ENCODE peak calls at places on chromosomes 11 and 22, in nine cellular contexts. Z is mesendoderm, E is AML-193, K is T-helper 9 cell, Y is fibroblast of lung, N is NCI-H82, G is SW 1271, H is RPMI8226, X is amygdala. T is an unnamed sample.

GRCh38 chr11:74037309-74037708 is 28.4 kb upstream of the UCP3 start:
- DNase-seq in Z (no peak), E (no peak), K (no peak), Y (no peak), N (no peak), G (no peak), H (no peak), X (no peak), T (no peak)

GRCh38 chr22:50670914-50671538 is 1.6 kb upstream of the SHANK3 start:
- DNase-seq in Z (no peak), E (no peak), K (no peak), Y (no peak), N (no peak), G (no peak), H (no peak), X (no peak), T (no peak)

GRCh38 chr11:1732421-1733008 is 17.9 kb downstream of the IFITM10 start:
- DNase-seq in Z (no peak), E (no peak), K (no peak), Y (no peak), N (no peak), G (no peak), H (no peak), X (no peak), T (no peak)

GRCh38 chr22:45804986-45805325 is 133.3 kb downstream of the ATXN10 start:
- DNase-seq in Z (no peak), E (no peak), K (no peak), Y (peak), N (no peak), G (peak), H (no peak), X (no peak), T (peak)

GRCh38 chr22:37442537-37442936 is 15.3 kb upstream of the ELFN2 start:
- DNase-seq in Z (no peak), E (no peak), K (no peak), Y (peak), N (no peak), G (peak), H (peak), X (no peak), T (no peak)

GRCh38 chr11:11786771-11787170 is 55.0 kb upstream of the USP47 start:
- DNase-seq in Z (peak), E (no peak), K (no peak), Y (peak), N (peak), G (peak), H (peak), X (no peak), T (no peak)

GRCh38 chr11:69359735-69360470 is 65.9 kb downstream of the MYEOV start:
- DNase-seq in Z (no peak), E (no peak), K (no peak), Y (peak), N (no peak), G (no peak), H (no peak), X (no peak), T (no peak)

GRCh38 chr11:46107780-46108179 is 13.5 kb downstream of the PHF21A start:
- DNase-seq in Z (peak), E (no peak), K (no peak), Y (no peak), N (no peak), G (no peak), H (no peak), X (no peak), T (no peak)

T was measured in HS-5.